ENCODE peak calls at places on chromosomes 6 and 20, in nine cellular contexts. M is RWPE1, G is T follicular helper cell, A is Calu3, Q is psoas muscle, W is DMS79, O is omental fat pad, L is NCI-H1105, H is cardiac muscle cell. J is an unnamed sample.

GRCh38 chr6:43276180-43277082 is 21.6 kb upstream of the SLC22A7 start:
- DNase-seq in M (no peak), G (peak), A (no peak), Q (no peak), W (no peak), O (no peak), L (no peak), H (no peak), J (no peak)

GRCh38 chr6:15754035-15754705 is 91.3 kb upstream of the DTNBP1 start:
- DNase-seq in M (no peak), G (no peak), A (no peak), Q (no peak), W (no peak), O (no peak), L (no peak), H (no peak), J (no peak)

GRCh38 chr6:13629459-13630116 is 14.5 kb downstream of the NOL7 start:
- DNase-seq in M (no peak), G (no peak), A (no peak), Q (no peak), W (no peak), O (no peak), L (no peak), H (no peak), J (no peak)

GRCh38 chr6:56482525-56482924 is 160.2 kb downstream of the DST start:
- DNase-seq in M (no peak), G (no peak), A (no peak), Q (no peak), W (no peak), O (no peak), L (no peak), H (no peak), J (no peak)

GRCh38 chr6:39085129-39085528 is 29.9 kb downstream of the SAYSD1 start:
- DNase-seq in M (no peak), G (no peak), A (no peak), Q (no peak), W (no peak), O (no peak), L (no peak), H (no peak), J (no peak)

GRCh38 chr6:165617528-165617927 is 45.5 kb downstream of the PDE10A start:
- DNase-seq in M (no peak), G (no peak), A (no peak), Q (no peak), W (no peak), O (no peak), L (no peak), H (no peak), J (no peak)

GRCh38 chr6:5786321-5787053 is 220.2 kb downstream of the NRN1 start:
- DNase-seq in M (no peak), G (no peak), A (no peak), Q (no peak), W (no peak), O (no peak), L (no peak), H (no peak), J (no peak)

GRCh38 chr6:43860285-43860684 is 90.3 kb downstream of the VEGFA start:
- DNase-seq in M (no peak), G (no peak), A (no peak), Q (peak), W (no peak), O (no peak), L (no peak), H (no peak), J (no peak)

GRCh38 chr20:46799781-46800180 is 90.3 kb downstream of the SLC2A10 start:
- DNase-seq in M (no peak), G (no peak), A (no peak), Q (no peak), W (no peak), O (no peak), L (no peak), H (no peak), J (peak)

GRCh38 chr20:43389839-43390626 is 67.7 kb upstream of the SRSF6 start:
- DNase-seq in M (no peak), G (no peak), A (peak), Q (no peak), W (no peak), O (no peak), L (no peak), H (peak), J (no peak)

GRCh38 chr6:91317247-91317646 is 730.4 kb upstream of the MAP3K7 start:
- DNase-seq in M (no peak), G (no peak), A (no peak), Q (no peak), W (no peak), O (no peak), L (no peak), H (no peak), J (no peak)

GRCh38 chr6:16761469-16762264 is 407 bp upstream of the ATXN1 start:
- DNase-seq in M (peak), G (peak), A (peak), Q (peak), W (peak), O (peak), L (peak), H (peak), J (peak)

GRCh38 chr20:54366669-54367068 is 108.7 kb upstream of the DOK5 start:
- DNase-seq in M (no peak), G (no peak), A (no peak), Q (no peak), W (no peak), O (no peak), L (no peak), H (no peak), J (no peak)

GRCh38 chr6:105091140-105091829 is 88.5 kb downstream of the POPDC3 start:
- DNase-seq in M (no peak), G (no peak), A (no peak), Q (no peak), W (no peak), O (no peak), L (no peak), H (peak), J (no peak)

GRCh38 chr6:133896344-133896721 is 7.4 kb downstream of the TCF21 start:
- DNase-seq in M (no peak), G (no peak), A (no peak), Q (no peak), W (no peak), O (no peak), L (no peak), H (no peak), J (no peak)

GRCh38 chr6:81750660-81751387 is 1.7 kb downstream of the TENT5A start:
- DNase-seq in M (peak), G (no peak), A (no peak), Q (no peak), W (no peak), O (no peak), L (no peak), H (no peak), J (no peak)

GRCh38 chr20:19549896-19550295 is 208.2 kb upstream of the RIN2 start:
- DNase-seq in M (no peak), G (no peak), A (no peak), Q (no peak), W (no peak), O (no peak), L (no peak), H (no peak), J (no peak)

GRCh38 chr6:26044140-26045045 is 42.8 kb upstream of the HFE start:
- DNase-seq in M (no peak), G (peak), A (no peak), Q (peak), W (no peak), O (no peak), L (no peak), H (no peak), J (no peak)

GRCh38 chr6:147156799-147157382 is 47.3 kb upstream of the STXBP5 start:
- DNase-seq in M (no peak), G (no peak), A (no peak), Q (no peak), W (no peak), O (no peak), L (no peak), H (no peak), J (no peak)

GRCh38 chr6:127117979-127118504 is 429 bp upstream of the RSPO3 start:
- DNase-seq in M (no peak), G (no peak), A (no peak), Q (peak), W (no peak), O (no peak), L (no peak), H (peak), J (no peak)

GRCh38 chr6:25014806-25015560 is 79.2 kb upstream of the RIPOR2 start:
- DNase-seq in M (no peak), G (peak), A (no peak), Q (no peak), W (no peak), O (no peak), L (peak), H (no peak), J (no peak)

GRCh38 chr6:100257661-100258395 is 206.9 kb downstream of the SIM1 start:
- DNase-seq in M (no peak), G (no peak), A (no peak), Q (no peak), W (no peak), O (no peak), L (peak), H (no peak), J (no peak)

GRCh38 chr6:27161946-27162603 is 85.4 kb upstream of the PRSS16 start:
- DNase-seq in M (no peak), G (no peak), A (peak), Q (no peak), W (no peak), O (no peak), L (peak), H (peak), J (no peak)

GRCh38 chr20:1368448-1369199 is 24.2 kb downstream of the FKBP1A start:
- DNase-seq in M (no peak), G (no peak), A (no peak), Q (no peak), W (no peak), O (no peak), L (no peak), H (no peak), J (no peak)

GRCh38 chr6:85669735-85670194 is 27.1 kb upstream of the SYNCRIP start:
- DNase-seq in M (peak), G (peak), A (peak), Q (no peak), W (no peak), O (no peak), L (no peak), H (no peak), J (no peak)

GRCh38 chr6:95686858-95687257 is 109.5 kb downstream of the MANEA start:
- DNase-seq in M (no peak), G (no peak), A (no peak), Q (no peak), W (no peak), O (no peak), L (peak), H (no peak), J (no peak)

GRCh38 chr6:129162605-129163004 is 279.7 kb downstream of the LAMA2 start:
- DNase-seq in M (no peak), G (no peak), A (no peak), Q (no peak), W (no peak), O (no peak), L (no peak), H (no peak), J (no peak)

GRCh38 chr6:26122793-26123674 is 35.8 kb downstream of the HFE start:
- DNase-seq in M (peak), G (peak), A (peak), Q (peak), W (peak), O (peak), L (peak), H (peak), J (peak)

GRCh38 chr6:105594272-105594671 is 191.4 kb upstream of the PREP start:
- DNase-seq in M (no peak), G (no peak), A (no peak), Q (no peak), W (no peak), O (no peak), L (no peak), H (no peak), J (no peak)

GRCh38 chr6:27280540-27281000 is 31.5 kb downstream of the POM121L2 start:
- DNase-seq in M (no peak), G (no peak), A (peak), Q (no peak), W (no peak), O (no peak), L (peak), H (no peak), J (no peak)

GRCh38 chr6:165939047-165939446 is 228.6 kb downstream of the TBXT start:
- DNase-seq in M (no peak), G (no peak), A (no peak), Q (no peak), W (no peak), O (no peak), L (no peak), H (no peak), J (no peak)

GRCh38 chr20:23205656-23206055 is 119.5 kb upstream of the CD93 start:
- DNase-seq in M (no peak), G (no peak), A (no peak), Q (peak), W (no peak), O (no peak), L (no peak), H (no peak), J (peak)

GRCh38 chr20:22063753-22064152 is 358.3 kb downstream of the PAX1 start:
- DNase-seq in M (no peak), G (no peak), A (no peak), Q (no peak), W (no peak), O (no peak), L (no peak), H (no peak), J (no peak)

GRCh38 chr6:112574190-112574589 is 227.1 kb downstream of the RFPL4B start:
- DNase-seq in M (no peak), G (no peak), A (no peak), Q (no peak), W (no peak), O (no peak), L (no peak), H (no peak), J (no peak)

GRCh38 chr6:72390548-72390947 is 231.3 kb upstream of the KCNQ5 start:
- DNase-seq in M (no peak), G (no peak), A (no peak), Q (no peak), W (no peak), O (no peak), L (no peak), H (peak), J (no peak)

GRCh38 chr20:44204156-44204831 is 6.3 kb downstream of the OSER1 start:
- DNase-seq in M (peak), G (no peak), A (peak), Q (no peak), W (no peak), O (no peak), L (no peak), H (no peak), J (no peak)

GRCh38 chr6:8530775-8531435 is 95.6 kb upstream of the SLC35B3 start:
- DNase-seq in M (no peak), G (no peak), A (no peak), Q (no peak), W (no peak), O (no peak), L (no peak), H (peak), J (no peak)

GRCh38 chr6:10424005-10424404 is 9.1 kb upstream of the TFAP2A start:
- DNase-seq in M (no peak), G (no peak), A (peak), Q (no peak), W (peak), O (no peak), L (no peak), H (no peak), J (no peak)